ENCODE peak calls at places on chromosome 1, in four cellular contexts. One of them, this sample, is unnamed.

GRCh38 chr1:185741551-185741950 is 7.4 kb downstream of the HMCN1 start:
- DNase-seq in activated CD4-positive, CD25-positive, alpha-beta regulatory T cell treated with anti-CD3 and anti-CD28 coated beads, Interleukin-2, amount 50 U/mL, for 16 hours: no peak
- DNase-seq in epithelial cell of esophagus: peak
- DNase-seq in astrocyte: no peak
- DNase-seq in this sample: no peak

GRCh38 chr1:5651964-5652751 is 340.1 kb downstream of the NPHP4 start:
- DNase-seq in activated CD4-positive, CD25-positive, alpha-beta regulatory T cell treated with anti-CD3 and anti-CD28 coated beads, Interleukin-2, amount 50 U/mL, for 16 hours: no peak
- DNase-seq in epithelial cell of esophagus: peak
- DNase-seq in astrocyte: no peak
- DNase-seq in this sample: no peak

GRCh38 chr1:15433471-15433870 is 4.8 kb upstream of the CTRC start:
- DNase-seq in activated CD4-positive, CD25-positive, alpha-beta regulatory T cell treated with anti-CD3 and anti-CD28 coated beads, Interleukin-2, amount 50 U/mL, for 16 hours: no peak
- DNase-seq in epithelial cell of esophagus: no peak
- DNase-seq in astrocyte: no peak
- DNase-seq in this sample: no peak

GRCh38 chr1:116062201-116062600 is 49.0 kb upstream of the MAB21L3 start:
- DNase-seq in activated CD4-positive, CD25-positive, alpha-beta regulatory T cell treated with anti-CD3 and anti-CD28 coated beads, Interleukin-2, amount 50 U/mL, for 16 hours: no peak
- DNase-seq in epithelial cell of esophagus: no peak
- DNase-seq in astrocyte: no peak
- DNase-seq in this sample: no peak

GRCh38 chr1:89125571-89126233 is at the start of gene GBP2:
- DNase-seq in astrocyte: peak
- DNase-seq in epithelial cell of esophagus: peak
- DNase-seq in activated CD4-positive, CD25-positive, alpha-beta regulatory T cell treated with anti-CD3 and anti-CD28 coated beads, Interleukin-2, amount 50 U/mL, for 16 hours: no peak
- DNase-seq in this sample: no peak

GRCh38 chr1:53195211-53195909 is 1.3 kb upstream of the CPT2 start:
- DNase-seq in activated CD4-positive, CD25-positive, alpha-beta regulatory T cell treated with anti-CD3 and anti-CD28 coated beads, Interleukin-2, amount 50 U/mL, for 16 hours: no peak
- DNase-seq in epithelial cell of esophagus: no peak
- DNase-seq in astrocyte: no peak
- DNase-seq in this sample: no peak

GRCh38 chr1:221543529-221544120 is 198.3 kb downstream of the DUSP10 start:
- DNase-seq in epithelial cell of esophagus: peak
- DNase-seq in astrocyte: peak
- DNase-seq in activated CD4-positive, CD25-positive, alpha-beta regulatory T cell treated with anti-CD3 and anti-CD28 coated beads, Interleukin-2, amount 50 U/mL, for 16 hours: no peak
- DNase-seq in this sample: no peak

GRCh38 chr1:8004113-8004802 is 21.9 kb downstream of the ERRFI1 start:
- DNase-seq in epithelial cell of esophagus: peak
- DNase-seq in astrocyte: no peak
- DNase-seq in activated CD4-positive, CD25-positive, alpha-beta regulatory T cell treated with anti-CD3 and anti-CD28 coated beads, Interleukin-2, amount 50 U/mL, for 16 hours: no peak
- DNase-seq in this sample: no peak

GRCh38 chr1:158045639-158046038 is 52.2 kb downstream of the KIRREL1 start:
- DNase-seq in epithelial cell of esophagus: no peak
- DNase-seq in astrocyte: peak
- DNase-seq in activated CD4-positive, CD25-positive, alpha-beta regulatory T cell treated with anti-CD3 and anti-CD28 coated beads, Interleukin-2, amount 50 U/mL, for 16 hours: no peak
- DNase-seq in this sample: no peak

GRCh38 chr1:226547754-226548191 is 791 bp upstream of the STUM start:
- DNase-seq in epithelial cell of esophagus: peak
- DNase-seq in astrocyte: peak
- DNase-seq in activated CD4-positive, CD25-positive, alpha-beta regulatory T cell treated with anti-CD3 and anti-CD28 coated beads, Interleukin-2, amount 50 U/mL, for 16 hours: peak
- DNase-seq in this sample: peak

GRCh38 chr1:217332426-217333065 is 298.3 kb downstream of the GPATCH2 start:
- DNase-seq in astrocyte: no peak
- DNase-seq in epithelial cell of esophagus: no peak
- DNase-seq in activated CD4-positive, CD25-positive, alpha-beta regulatory T cell treated with anti-CD3 and anti-CD28 coated beads, Interleukin-2, amount 50 U/mL, for 16 hours: no peak
- DNase-seq in this sample: no peak

GRCh38 chr1:226736908-226737818 is 1.9 kb downstream of the ITPKB start:
- DNase-seq in activated CD4-positive, CD25-positive, alpha-beta regulatory T cell treated with anti-CD3 and anti-CD28 coated beads, Interleukin-2, amount 50 U/mL, for 16 hours: no peak
- DNase-seq in astrocyte: no peak
- DNase-seq in epithelial cell of esophagus: peak
- DNase-seq in this sample: peak

GRCh38 chr1:203754455-203754864 is 10.5 kb upstream of the LAX1 start:
- DNase-seq in epithelial cell of esophagus: peak
- DNase-seq in activated CD4-positive, CD25-positive, alpha-beta regulatory T cell treated with anti-CD3 and anti-CD28 coated beads, Interleukin-2, amount 50 U/mL, for 16 hours: no peak
- DNase-seq in astrocyte: no peak
- DNase-seq in this sample: no peak

This sample was measured in C1 segment of cervical spinal cord.